ENCODE peak calls at places on chromosomes 12 and 14, in six cellular contexts. One of them, this sample, is unnamed.

GRCh38 chr14:25150934-25151790 is 101.2 kb upstream of the STXBP6 start:
- DNase-seq in kidney epithelial cell: no peak
- DNase-seq in mammary epithelial cell: peak
- DNase-seq in cardiac fibroblast: peak
- DNase-seq in GM20000: peak
- DNase-seq in heart right ventricle: no peak
- DNase-seq in this sample: no peak

GRCh38 chr12:30989754-30990153 is 63.2 kb downstream of the TSPAN11 start:
- DNase-seq in heart right ventricle: peak
- DNase-seq in kidney epithelial cell: no peak
- DNase-seq in GM20000: peak
- DNase-seq in cardiac fibroblast: no peak
- DNase-seq in mammary epithelial cell: no peak
- DNase-seq in this sample: no peak

GRCh38 chr12:13116259-13116658 is 12.8 kb upstream of the GSG1 start:
- DNase-seq in mammary epithelial cell: no peak
- DNase-seq in heart right ventricle: no peak
- DNase-seq in cardiac fibroblast: no peak
- DNase-seq in GM20000: no peak
- DNase-seq in kidney epithelial cell: no peak
- DNase-seq in this sample: no peak

GRCh38 chr14:103099733-103100280 is 5.3 kb downstream of the EXOC3L4 start:
- DNase-seq in GM20000: no peak
- DNase-seq in heart right ventricle: no peak
- DNase-seq in cardiac fibroblast: no peak
- DNase-seq in kidney epithelial cell: no peak
- DNase-seq in mammary epithelial cell: no peak
- DNase-seq in this sample: no peak

GRCh38 chr12:48351022-48351708 is 446 bp upstream of the ZNF641 start:
- DNase-seq in cardiac fibroblast: peak
- DNase-seq in GM20000: no peak
- DNase-seq in mammary epithelial cell: peak
- DNase-seq in heart right ventricle: no peak
- DNase-seq in kidney epithelial cell: peak
- DNase-seq in this sample: peak

GRCh38 chr12:92871121-92871520 is 58.0 kb downstream of the EEA1 start:
- DNase-seq in mammary epithelial cell: no peak
- DNase-seq in kidney epithelial cell: no peak
- DNase-seq in cardiac fibroblast: no peak
- DNase-seq in GM20000: peak
- DNase-seq in heart right ventricle: no peak
- DNase-seq in this sample: no peak

GRCh38 chr12:30152705-30153104 is 369.0 kb upstream of the TMTC1 start:
- DNase-seq in GM20000: no peak
- DNase-seq in kidney epithelial cell: no peak
- DNase-seq in cardiac fibroblast: no peak
- DNase-seq in heart right ventricle: no peak
- DNase-seq in mammary epithelial cell: no peak
- DNase-seq in this sample: no peak

GRCh38 chr12:29762637-29763300 is 21.0 kb downstream of the TMTC1 start:
- DNase-seq in mammary epithelial cell: no peak
- DNase-seq in cardiac fibroblast: no peak
- DNase-seq in kidney epithelial cell: no peak
- DNase-seq in GM20000: no peak
- DNase-seq in heart right ventricle: peak
- DNase-seq in this sample: no peak

GRCh38 chr12:2183556-2184541 is 131.1 kb downstream of the CACNA1C start:
- DNase-seq in kidney epithelial cell: no peak
- DNase-seq in GM20000: no peak
- DNase-seq in mammary epithelial cell: peak
- DNase-seq in cardiac fibroblast: peak
- DNase-seq in heart right ventricle: no peak
- DNase-seq in this sample: no peak

DNA sequence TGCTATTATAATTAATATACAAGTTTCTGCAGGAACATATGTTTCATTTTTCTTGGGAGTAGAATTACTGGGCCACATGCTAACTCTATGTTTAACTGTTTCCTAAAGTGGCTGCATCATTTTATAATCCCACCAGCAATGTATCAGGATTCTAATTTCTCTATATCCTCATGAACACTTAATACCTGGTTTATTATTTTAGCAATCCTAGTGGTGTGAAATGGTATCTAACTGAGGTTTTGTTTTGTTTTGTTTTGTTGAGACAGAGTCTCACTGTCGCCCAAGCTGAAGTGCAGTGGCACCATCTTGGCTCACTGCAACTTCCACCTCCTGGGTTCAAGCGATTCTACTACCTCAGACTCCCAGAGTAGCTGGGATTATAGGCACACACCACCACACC is 6.5 kb downstream of the SPTLC2 start:
- DNase-seq in mammary epithelial cell: no peak
- DNase-seq in cardiac fibroblast: no peak
- DNase-seq in heart right ventricle: no peak
- DNase-seq in kidney epithelial cell: no peak
- DNase-seq in GM20000: no peak
- DNase-seq in this sample: no peak
- TF ChIP-seq CTCF in mammary epithelial cell: no peak
- TF ChIP-seq CTCF in cardiac fibroblast: no peak
- TF ChIP-seq CTCF in heart right ventricle: no peak
- TF ChIP-seq CTCF in kidney epithelial cell: no peak
- TF ChIP-seq CTCF in GM20000: no peak
- TF ChIP-seq CTCF in this sample: no peak

GRCh38 chr14:36254020-36254614 is 66.3 kb downstream of the MBIP start:
- DNase-seq in kidney epithelial cell: peak
- DNase-seq in cardiac fibroblast: peak
- DNase-seq in heart right ventricle: no peak
- DNase-seq in mammary epithelial cell: peak
- DNase-seq in GM20000: no peak
- DNase-seq in this sample: no peak
- TF ChIP-seq CTCF in kidney epithelial cell: peak
- TF ChIP-seq CTCF in cardiac fibroblast: peak
- TF ChIP-seq CTCF in heart right ventricle: no peak
- TF ChIP-seq CTCF in mammary epithelial cell: peak
- TF ChIP-seq CTCF in GM20000: no peak
- TF ChIP-seq CTCF in this sample: peak

GRCh38 chr12:59587710-59588109 is 8.1 kb upstream of the SLC16A7 start:
- DNase-seq in heart right ventricle: no peak
- DNase-seq in kidney epithelial cell: no peak
- DNase-seq in mammary epithelial cell: no peak
- DNase-seq in GM20000: no peak
- DNase-seq in cardiac fibroblast: no peak
- DNase-seq in this sample: no peak
- TF ChIP-seq CTCF in heart right ventricle: no peak
- TF ChIP-seq CTCF in kidney epithelial cell: no peak
- TF ChIP-seq CTCF in mammary epithelial cell: no peak
- TF ChIP-seq CTCF in GM20000: no peak
- TF ChIP-seq CTCF in cardiac fibroblast: no peak
- TF ChIP-seq CTCF in this sample: no peak

GRCh38 chr14:64960762-64961276 is 11.3 kb downstream of the RAB15 start:
- DNase-seq in cardiac fibroblast: no peak
- DNase-seq in kidney epithelial cell: no peak
- DNase-seq in mammary epithelial cell: no peak
- DNase-seq in heart right ventricle: no peak
- DNase-seq in GM20000: no peak
- DNase-seq in this sample: no peak
- TF ChIP-seq CTCF in cardiac fibroblast: peak
- TF ChIP-seq CTCF in kidney epithelial cell: peak
- TF ChIP-seq CTCF in mammary epithelial cell: peak
- TF ChIP-seq CTCF in heart right ventricle: no peak
- TF ChIP-seq CTCF in GM20000: peak
- TF ChIP-seq CTCF in this sample: peak

GRCh38 chr12:26046886-26047285 is 78.0 kb downstream of the BHLHE41 start:
- DNase-seq in cardiac fibroblast: no peak
- DNase-seq in GM20000: no peak
- DNase-seq in heart right ventricle: no peak
- DNase-seq in kidney epithelial cell: no peak
- DNase-seq in mammary epithelial cell: no peak
- DNase-seq in this sample: no peak

GRCh38 chr12:26044592-26044991 is 80.2 kb downstream of the BHLHE41 start:
- DNase-seq in mammary epithelial cell: no peak
- DNase-seq in heart right ventricle: no peak
- DNase-seq in kidney epithelial cell: no peak
- DNase-seq in cardiac fibroblast: no peak
- DNase-seq in GM20000: no peak
- DNase-seq in this sample: no peak

GRCh38 chr12:26046203-26046602 is 78.6 kb downstream of the BHLHE41 start:
- DNase-seq in cardiac fibroblast: no peak
- DNase-seq in GM20000: no peak
- DNase-seq in mammary epithelial cell: no peak
- DNase-seq in kidney epithelial cell: no peak
- DNase-seq in heart right ventricle: no peak
- DNase-seq in this sample: no peak

GRCh38 chr12:26044007-26044394 is 80.8 kb downstream of the BHLHE41 start:
- DNase-seq in GM20000: no peak
- DNase-seq in kidney epithelial cell: no peak
- DNase-seq in cardiac fibroblast: no peak
- DNase-seq in heart right ventricle: no peak
- DNase-seq in mammary epithelial cell: no peak
- DNase-seq in this sample: no peak

DNA sequence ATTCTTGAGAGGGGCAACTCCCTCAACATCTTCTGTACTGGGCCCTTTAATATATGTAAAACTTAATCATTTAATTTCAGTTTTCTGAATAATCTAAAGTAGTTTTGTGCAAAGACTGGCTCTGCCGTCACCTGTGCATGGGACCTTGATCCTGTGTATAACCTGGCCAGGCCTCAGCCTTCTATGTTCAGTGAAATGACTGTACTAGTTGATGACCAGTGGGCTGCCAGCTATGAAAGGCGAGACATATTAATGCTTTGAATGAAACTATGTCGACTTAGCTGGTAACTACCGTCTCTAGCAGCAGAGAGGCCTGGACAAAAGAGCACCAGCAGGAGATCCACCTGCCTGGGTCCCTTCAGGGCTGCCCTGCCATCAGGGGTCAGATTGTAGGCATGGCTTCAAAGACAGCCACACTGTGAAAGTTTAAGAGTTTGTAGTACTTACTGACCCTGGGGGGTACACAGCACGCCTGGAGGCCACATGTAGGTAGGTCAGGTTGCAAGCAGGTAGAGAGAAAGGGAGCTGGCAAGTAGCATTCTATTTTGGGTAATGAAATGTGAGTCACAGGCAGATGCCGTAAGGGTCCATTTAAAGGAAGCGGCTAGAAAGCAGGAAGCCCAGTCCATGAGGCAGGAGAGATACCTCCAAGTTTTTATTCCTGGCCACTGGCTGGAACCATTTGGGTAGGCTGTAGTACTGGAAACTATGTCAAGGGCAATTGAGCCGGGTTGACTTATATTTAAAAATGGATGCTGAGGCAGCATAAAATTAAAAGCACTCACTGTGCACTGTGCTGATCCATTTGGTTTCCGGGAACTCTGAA is 77.2 kb downstream of the BHLHE41 start:
- DNase-seq in kidney epithelial cell: no peak
- DNase-seq in heart right ventricle: no peak
- DNase-seq in cardiac fibroblast: peak
- DNase-seq in GM20000: no peak
- DNase-seq in mammary epithelial cell: no peak
- DNase-seq in this sample: no peak
- TF ChIP-seq CTCF in kidney epithelial cell: no peak
- TF ChIP-seq CTCF in heart right ventricle: no peak
- TF ChIP-seq CTCF in cardiac fibroblast: no peak
- TF ChIP-seq CTCF in GM20000: no peak
- TF ChIP-seq CTCF in mammary epithelial cell: no peak
- TF ChIP-seq CTCF in this sample: no peak

GRCh38 chr12:107619831-107620230 is 65.8 kb upstream of the PWP1 start:
- DNase-seq in heart right ventricle: no peak
- DNase-seq in GM20000: no peak
- DNase-seq in mammary epithelial cell: no peak
- DNase-seq in cardiac fibroblast: no peak
- DNase-seq in kidney epithelial cell: no peak
- DNase-seq in this sample: no peak

GRCh38 chr12:107618106-107618505 is 67.5 kb upstream of the PWP1 start:
- DNase-seq in kidney epithelial cell: no peak
- DNase-seq in cardiac fibroblast: no peak
- DNase-seq in mammary epithelial cell: no peak
- DNase-seq in heart right ventricle: no peak
- DNase-seq in GM20000: no peak
- DNase-seq in this sample: no peak

GRCh38 chr12:107616941-107617340 is 68.7 kb upstream of the PWP1 start:
- DNase-seq in kidney epithelial cell: no peak
- DNase-seq in mammary epithelial cell: no peak
- DNase-seq in cardiac fibroblast: no peak
- DNase-seq in GM20000: no peak
- DNase-seq in heart right ventricle: no peak
- DNase-seq in this sample: no peak

GRCh38 chr12:107624493-107624892 is 61.1 kb upstream of the PWP1 start:
- DNase-seq in cardiac fibroblast: no peak
- DNase-seq in GM20000: no peak
- DNase-seq in mammary epithelial cell: no peak
- DNase-seq in heart right ventricle: no peak
- DNase-seq in kidney epithelial cell: no peak
- DNase-seq in this sample: no peak

GRCh38 chr12:107622005-107622404 is 63.6 kb upstream of the PWP1 start:
- DNase-seq in cardiac fibroblast: peak
- DNase-seq in GM20000: peak
- DNase-seq in heart right ventricle: no peak
- DNase-seq in mammary epithelial cell: no peak
- DNase-seq in kidney epithelial cell: no peak
- DNase-seq in this sample: no peak
- TF ChIP-seq CTCF in cardiac fibroblast: peak
- TF ChIP-seq CTCF in GM20000: peak
- TF ChIP-seq CTCF in heart right ventricle: peak
- TF ChIP-seq CTCF in mammary epithelial cell: peak
- TF ChIP-seq CTCF in kidney epithelial cell: peak
- TF ChIP-seq CTCF in this sample: peak

DNA sequence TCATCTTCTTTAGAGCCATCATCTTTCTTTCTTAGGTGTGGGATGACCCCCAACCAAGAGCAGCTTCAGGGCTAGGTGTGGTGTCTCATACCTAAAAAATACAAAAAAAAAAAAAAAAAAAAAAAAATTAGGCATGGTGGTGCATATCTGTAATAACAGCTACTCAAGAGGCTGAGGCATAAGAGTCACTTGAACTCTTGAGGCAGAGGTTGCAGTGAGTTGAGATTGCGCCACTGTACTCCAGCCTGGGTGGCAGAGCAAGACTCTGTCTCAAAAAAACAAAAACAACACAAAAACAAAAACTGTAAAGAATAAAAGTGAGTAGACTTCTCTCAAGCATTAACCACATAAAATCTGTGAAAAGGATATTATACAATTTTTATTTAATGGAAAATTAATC is 8.0 kb upstream of the ATF7IP start:
- DNase-seq in cardiac fibroblast: no peak
- DNase-seq in heart right ventricle: no peak
- DNase-seq in mammary epithelial cell: no peak
- DNase-seq in GM20000: no peak
- DNase-seq in kidney epithelial cell: no peak
- DNase-seq in this sample: no peak
- TF ChIP-seq CTCF in cardiac fibroblast: no peak
- TF ChIP-seq CTCF in heart right ventricle: no peak
- TF ChIP-seq CTCF in mammary epithelial cell: no peak
- TF ChIP-seq CTCF in GM20000: no peak
- TF ChIP-seq CTCF in kidney epithelial cell: no peak
- TF ChIP-seq CTCF in this sample: no peak